ENCODE peak calls at places on chromosomes 12 and 14, in six cellular contexts. O is stimulated activated CD4-positive, alpha-beta T cell treated with anti-CD3 and anti-CD28 coated beads, Interleukin-15, amount 100 ng/mL, for 24 hours; H is Right ventricle myocardium inferior; T is posterior vena cava; J is COR-L47; K is colonic mucosa. V is an unnamed sample.

GRCh38 chr14:64753374-64753773 is 49.1 kb downstream of the PLEKHG3 start:
- DNase-seq in O (no peak), H (no peak), T (no peak), J (no peak), K (no peak), V (no peak)

GRCh38 chr12:85920324-85920947 is 46.3 kb downstream of the NTS start:
- DNase-seq in O (no peak), H (no peak), T (no peak), J (peak; percentile 45), K (no peak), V (no peak)

GRCh38 chr12:106068296-106068695 is 70.5 kb downstream of the NUAK1 start:
- DNase-seq in O (no peak), H (no peak), T (no peak), J (no peak), K (no peak), V (no peak)

GRCh38 chr12:92466391-92467305 is 236.1 kb upstream of the PLEKHG7 start:
- DNase-seq in O (no peak), H (no peak), T (no peak), J (no peak), K (no peak), V (peak; percentile 47)

GRCh38 chr12:69000540-69001243 is 67.7 kb upstream of the CPM start:
- DNase-seq in O (no peak), H (no peak), T (no peak), J (no peak), K (no peak), V (no peak)

GRCh38 chr12:57237952-57238853 is 8.7 kb downstream of the SHMT2 start:
- DNase-seq in O (peak; percentile 61), H (peak; percentile 68), T (no peak), J (peak; percentile 44), K (no peak), V (no peak)

GRCh38 chr12:123388948-123389559 is 5.1 kb downstream of the KMT5A start:
- DNase-seq in O (peak; percentile 30), H (no peak), T (no peak), J (no peak), K (no peak), V (no peak)

GRCh38 chr12:127685476-127686234 is 581.3 kb upstream of the TMEM132C start:
- DNase-seq in O (no peak), H (no peak), T (no peak), J (no peak), K (no peak), V (no peak)

GRCh38 chr12:103858953-103859601 is 18.0 kb upstream of the NT5DC3 start:
- DNase-seq in O (no peak), H (no peak), T (peak; percentile 90), J (no peak), K (peak; percentile 85), V (peak; percentile 81)

GRCh38 chr12:51320311-51320694 is 3.7 kb downstream of the BIN2 start:
- DNase-seq in O (no peak), H (no peak), T (no peak), J (no peak), K (no peak), V (no peak)

GRCh38 chr12:66903782-66904396 is 225.0 kb upstream of the GRIP1 start:
- DNase-seq in O (no peak), H (no peak), T (no peak), J (peak; percentile 20), K (no peak), V (no peak)

GRCh38 chr14:69711065-69711464 is 55.9 kb upstream of the SRSF5 start:
- DNase-seq in O (no peak), H (peak; percentile 89), T (peak; percentile 77), J (peak; percentile 84), K (peak; percentile 76), V (peak; percentile 74)

GRCh38 chr12:11763760-11764520 is 114.5 kb downstream of the ETV6 start:
- DNase-seq in O (no peak), H (no peak), T (no peak), J (no peak), K (no peak), V (no peak)

GRCh38 chr12:127723236-127723635 is 543.7 kb upstream of the TMEM132C start:
- DNase-seq in O (no peak), H (no peak), T (no peak), J (no peak), K (no peak), V (no peak)

GRCh38 chr12:116159593-116159992 is 117.9 kb downstream of the MED13L start:
- DNase-seq in O (no peak), H (no peak), T (no peak), J (no peak), K (no peak), V (no peak)

GRCh38 chr12:106081606-106082005 is 57.1 kb downstream of the NUAK1 start:
- DNase-seq in O (no peak), H (no peak), T (no peak), J (no peak), K (no peak), V (no peak)

GRCh38 chr12:19070341-19070740 is 59.2 kb upstream of the PLEKHA5 start:
- DNase-seq in O (no peak), H (no peak), T (no peak), J (no peak), K (no peak), V (no peak)

GRCh38 chr12:130398089-130398848 is 60.6 kb downstream of the PIWIL1 start:
- DNase-seq in O (no peak), H (no peak), T (no peak), J (no peak), K (no peak), V (no peak)

GRCh38 chr12:25518512-25518911 is 34.6 kb downstream of the LMNTD1 start:
- DNase-seq in O (peak; percentile 1), H (no peak), T (no peak), J (no peak), K (no peak), V (no peak)

GRCh38 chr12:94643585-94643984 is 6.8 kb downstream of the TMCC3 start:
- DNase-seq in O (no peak), H (peak; percentile 68), T (no peak), J (no peak), K (no peak), V (no peak)

GRCh38 chr12:19165446-19165845 is 35.9 kb downstream of the PLEKHA5 start:
- DNase-seq in O (no peak), H (no peak), T (no peak), J (no peak), K (no peak), V (no peak)

GRCh38 chr12:8948711-8949524 is 527 bp downstream of the M6PR start:
- DNase-seq in O (peak; percentile 19), H (no peak), T (no peak), J (no peak), K (peak; percentile 27), V (no peak)